ENCODE peak calls at places on chromosomes 3 and 15, in seven cellular contexts. One of them, this sample, is unnamed.

GRCh38 chr3:107264888-107265287 is 112.4 kb upstream of the CCDC54 start:
- DNase-seq in GM13976: no peak
- DNase-seq in CD4-positive, alpha-beta T cell: no peak
- DNase-seq in NCI-H774: no peak
- DNase-seq in stimulated activated CD8-positive, alpha-beta memory T cell treated with anti-CD3 and anti-CD28 coated beads, Interleukin-7, amount 100 ng/mL, for 24 hours: no peak
- DNase-seq in DMS153: no peak
- DNase-seq in AG20443: no peak
- DNase-seq in this sample: no peak

GRCh38 chr15:40449275-40449674 is 8.5 kb downstream of the BAHD1 start:
- DNase-seq in DMS153: no peak
- DNase-seq in stimulated activated CD8-positive, alpha-beta memory T cell treated with anti-CD3 and anti-CD28 coated beads, Interleukin-7, amount 100 ng/mL, for 24 hours: no peak
- DNase-seq in GM13976: no peak
- DNase-seq in NCI-H774: no peak
- DNase-seq in CD4-positive, alpha-beta T cell: no peak
- DNase-seq in AG20443: no peak
- DNase-seq in this sample: no peak

GRCh38 chr15:70071799-70072198 is 25.9 kb downstream of the TLE3 start:
- DNase-seq in AG20443: no peak
- DNase-seq in CD4-positive, alpha-beta T cell: no peak
- DNase-seq in NCI-H774: no peak
- DNase-seq in GM13976: no peak
- DNase-seq in stimulated activated CD8-positive, alpha-beta memory T cell treated with anti-CD3 and anti-CD28 coated beads, Interleukin-7, amount 100 ng/mL, for 24 hours: no peak
- DNase-seq in DMS153: no peak
- DNase-seq in this sample: no peak

GRCh38 chr15:96972201-96972600 is 641.7 kb downstream of the NR2F2 start:
- DNase-seq in stimulated activated CD8-positive, alpha-beta memory T cell treated with anti-CD3 and anti-CD28 coated beads, Interleukin-7, amount 100 ng/mL, for 24 hours: no peak
- DNase-seq in DMS153: no peak
- DNase-seq in GM13976: no peak
- DNase-seq in CD4-positive, alpha-beta T cell: no peak
- DNase-seq in AG20443: no peak
- DNase-seq in NCI-H774: no peak
- DNase-seq in this sample: no peak

GRCh38 chr3:113223831-113224240 is 12.5 kb downstream of the BOC start:
- DNase-seq in AG20443: peak
- DNase-seq in stimulated activated CD8-positive, alpha-beta memory T cell treated with anti-CD3 and anti-CD28 coated beads, Interleukin-7, amount 100 ng/mL, for 24 hours: no peak
- DNase-seq in DMS153: no peak
- DNase-seq in GM13976: peak
- DNase-seq in CD4-positive, alpha-beta T cell: no peak
- DNase-seq in NCI-H774: no peak
- DNase-seq in this sample: peak

GRCh38 chr3:185488465-185488864 is 10.4 kb downstream of the TMEM41A start:
- DNase-seq in NCI-H774: no peak
- DNase-seq in stimulated activated CD8-positive, alpha-beta memory T cell treated with anti-CD3 and anti-CD28 coated beads, Interleukin-7, amount 100 ng/mL, for 24 hours: no peak
- DNase-seq in DMS153: no peak
- DNase-seq in CD4-positive, alpha-beta T cell: no peak
- DNase-seq in AG20443: no peak
- DNase-seq in GM13976: no peak
- DNase-seq in this sample: no peak

GRCh38 chr3:151439652-151440125 is 21.2 kb downstream of the IGSF10 start:
- DNase-seq in NCI-H774: peak
- DNase-seq in AG20443: peak
- DNase-seq in stimulated activated CD8-positive, alpha-beta memory T cell treated with anti-CD3 and anti-CD28 coated beads, Interleukin-7, amount 100 ng/mL, for 24 hours: no peak
- DNase-seq in CD4-positive, alpha-beta T cell: no peak
- DNase-seq in GM13976: peak
- DNase-seq in DMS153: no peak
- DNase-seq in this sample: peak

GRCh38 chr3:71097557-71097956 is 486.0 kb downstream of the FOXP1 start:
- DNase-seq in AG20443: no peak
- DNase-seq in CD4-positive, alpha-beta T cell: no peak
- DNase-seq in NCI-H774: no peak
- DNase-seq in GM13976: no peak
- DNase-seq in stimulated activated CD8-positive, alpha-beta memory T cell treated with anti-CD3 and anti-CD28 coated beads, Interleukin-7, amount 100 ng/mL, for 24 hours: no peak
- DNase-seq in DMS153: no peak
- DNase-seq in this sample: no peak

GRCh38 chr3:59754456-59754855 is 704.6 kb upstream of the CFAP20DC start:
- DNase-seq in NCI-H774: no peak
- DNase-seq in CD4-positive, alpha-beta T cell: no peak
- DNase-seq in AG20443: peak
- DNase-seq in stimulated activated CD8-positive, alpha-beta memory T cell treated with anti-CD3 and anti-CD28 coated beads, Interleukin-7, amount 100 ng/mL, for 24 hours: no peak
- DNase-seq in DMS153: no peak
- DNase-seq in GM13976: no peak
- DNase-seq in this sample: no peak

GRCh38 chr3:151328298-151329036 is 882 bp downstream of the P2RY13 start:
- DNase-seq in DMS153: no peak
- DNase-seq in stimulated activated CD8-positive, alpha-beta memory T cell treated with anti-CD3 and anti-CD28 coated beads, Interleukin-7, amount 100 ng/mL, for 24 hours: no peak
- DNase-seq in NCI-H774: no peak
- DNase-seq in CD4-positive, alpha-beta T cell: no peak
- DNase-seq in AG20443: peak
- DNase-seq in GM13976: no peak
- DNase-seq in this sample: peak

This sample was measured in germinal center.